ENCODE peak calls at places on chromosomes 7 and 10, in ten cellular contexts. V is GM12878; P is psoas muscle; E is cardiac muscle cell; Y is ascending aorta; W is effector memory CD4-positive, alpha-beta T cell; I is aorta; S is prostate gland; T is heart left ventricle; B is transverse colon. F is an unnamed sample. For H3K4me1 and H3K9me3, the result is how much of the 10 kb centered on the place peaks cover.

GRCh38 chr7:139860090-139860773 is 31.2 kb downstream of the TBXAS1 start:
- DNase-seq in V (no peak), P (peak), E (no peak), Y (peak), W (no peak), I (no peak), S (no peak), T (peak), B (peak), F (no peak)

GRCh38 chr10:16803464-16803863 is 13.8 kb downstream of the RSU1 start:
- DNase-seq in V (no peak), P (no peak), E (no peak), Y (no peak), W (no peak), I (no peak), S (no peak), T (no peak), B (no peak), F (no peak)

GRCh38 chr7:22110227-22110839 is 164.6 kb upstream of the CDCA7L start:
- DNase-seq in V (peak), P (no peak), E (peak), Y (peak), W (peak), I (no peak), S (peak), T (peak), B (peak), F (peak)

GRCh38 chr7:95509199-95509598 is 23.5 kb downstream of the ASB4 start:
- DNase-seq in V (no peak), P (no peak), E (peak), Y (no peak), W (no peak), I (no peak), S (no peak), T (no peak), B (no peak), F (no peak)

GRCh38 chr10:52318136-52318810 is 4.2 kb downstream of the DKK1 start:
- DNase-seq in V (no peak), P (no peak), E (no peak), Y (no peak), W (no peak), I (no peak), S (no peak), T (no peak), B (no peak), F (no peak)

GRCh38 chr10:30639946-30640786 is 10.6 kb upstream of the LYZL2 start:
- DNase-seq in V (no peak), P (no peak), E (peak), Y (no peak), W (no peak), I (no peak), S (no peak), T (peak), B (no peak), F (peak)

GRCh38 chr7:64951250-64951848 is 39.5 kb downstream of the ZNF117 start:
- DNase-seq in V (peak), P (no peak), E (peak), Y (no peak), W (no peak), I (no peak), S (no peak), T (no peak), B (no peak), F (no peak)

GRCh38 chr7:47218378-47219176 is 363.3 kb downstream of the TNS3 start:
- DNase-seq in V (no peak), P (no peak), E (no peak), Y (no peak), W (no peak), I (no peak), S (no peak), T (no peak), B (no peak), F (no peak)

GRCh38 chr10:13594641-13595040 is 7.9 kb downstream of the PRPF18 start:
- DNase-seq in V (no peak), P (no peak), E (no peak), Y (no peak), W (no peak), I (no peak), S (no peak), T (no peak), B (no peak), F (no peak)

GRCh38 chr7:142878315-142878714 is 7.2 kb downstream of the TRPV6 start:
- DNase-seq in V (no peak), P (no peak), E (no peak), Y (no peak), W (no peak), I (peak), S (no peak), T (no peak), B (no peak), F (no peak)

GRCh38 chr10:114694735-114695134 is 36.7 kb upstream of the ABLIM1 start:
- DNase-seq in V (no peak), P (no peak), E (peak), Y (no peak), W (no peak), I (no peak), S (no peak), T (no peak), B (peak), F (no peak)

GRCh38 chr10:129626801-129627434 is 159.9 kb downstream of the MGMT start:
- DNase-seq in V (no peak), P (no peak), E (no peak), Y (no peak), W (no peak), I (no peak), S (no peak), T (no peak), B (no peak), F (no peak)

GRCh38 chr7:157493017-157493416 is 156.2 kb downstream of the DNAJB6 start:
- DNase-seq in V (no peak), P (no peak), E (peak), Y (peak), W (no peak), I (peak), S (peak), T (no peak), B (no peak), F (no peak)

GRCh38 chr10:124909563-124909962 is 32.4 kb upstream of the ZRANB1 start:
- DNase-seq in V (no peak), P (no peak), E (no peak), Y (no peak), W (no peak), I (no peak), S (no peak), T (no peak), B (no peak), F (no peak)

GRCh38 chr7:21884496-21884895 is 61.2 kb downstream of the CDCA7L start:
- DNase-seq in V (no peak), P (no peak), E (no peak), Y (no peak), W (no peak), I (no peak), S (no peak), T (no peak), B (no peak), F (no peak)

GRCh38 chr10:103153765-103154197 is 39.3 kb downstream of the NT5C2 start:
- DNase-seq in V (no peak), P (no peak), E (no peak), Y (no peak), W (no peak), I (no peak), S (no peak), T (no peak), B (no peak), F (no peak)

GRCh38 chr7:1493129-1493528 is 11.1 kb downstream of the INTS1 start:
- DNase-seq in V (no peak), P (no peak), E (no peak), Y (no peak), W (no peak), I (no peak), S (no peak), T (no peak), B (no peak), F (no peak)

GRCh38 chr10:90885176-90885575 is 13.4 kb downstream of the RPP30 start:
- DNase-seq in V (no peak), P (no peak), E (no peak), Y (no peak), W (no peak), I (no peak), S (no peak), T (no peak), B (no peak), F (no peak)

GRCh38 chr7:130365093-130365492 is 15.2 kb upstream of the CPA1 start:
- DNase-seq in V (no peak), P (no peak), E (no peak), Y (no peak), W (no peak), I (no peak), S (no peak), T (no peak), B (no peak), F (no peak)

GRCh38 chr10:79027147-79028055 is 41.4 kb upstream of the ZMIZ1 start:
- DNase-seq in V (no peak), P (peak), E (no peak), Y (peak), W (no peak), I (peak), S (no peak), T (no peak), B (no peak), F (peak)

GRCh38 chr10:94129393-94130130 is 135.8 kb downstream of the PLCE1 start:
- DNase-seq in V (no peak), P (no peak), E (no peak), Y (peak), W (no peak), I (peak), S (no peak), T (peak), B (no peak), F (no peak)

DNA sequence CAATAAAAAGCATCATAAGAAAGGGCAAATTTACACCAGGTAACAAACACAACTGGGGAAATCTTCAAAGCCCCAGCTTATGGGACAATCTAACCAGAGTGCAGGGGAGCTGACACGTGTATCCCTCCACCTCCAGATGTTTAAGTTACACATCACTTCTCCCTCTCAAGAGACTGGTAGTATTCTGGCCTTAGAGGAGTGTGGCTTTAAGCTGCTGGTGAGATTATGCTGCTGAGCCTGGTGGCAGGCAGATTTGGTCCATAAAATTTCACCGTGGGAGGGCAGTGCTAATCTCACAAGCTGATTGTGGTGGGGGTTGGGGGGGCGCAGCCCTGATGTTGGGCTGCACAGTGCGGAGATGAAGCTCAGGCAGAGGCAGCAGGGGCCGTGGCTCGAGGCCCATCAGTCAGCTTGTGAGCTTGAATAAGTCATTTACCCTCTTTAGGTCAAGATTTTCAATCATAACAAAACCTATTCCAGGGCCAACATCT is 431.0 kb upstream of the GALNT17 start:
- DNase-seq in V (no peak), P (no peak), E (no peak), Y (no peak), W (no peak), I (no peak), S (no peak), T (no peak), B (no peak), F (no peak)
- H3K4me1 ChIP-seq in V (under half), P (under half), E (under half), Y (under half), W (under half), I (under half), S (under half), T (under half), B (under half), F (under half)

GRCh38 chr10:131819241-131820072 is 81.4 kb upstream of the PPP2R2D start:
- DNase-seq in V (no peak), P (no peak), E (no peak), Y (no peak), W (no peak), I (peak), S (no peak), T (no peak), B (no peak), F (peak)

GRCh38 chr10:131822694-131823245 is 78.0 kb upstream of the PPP2R2D start:
- DNase-seq in V (no peak), P (no peak), E (no peak), Y (peak), W (no peak), I (peak), S (no peak), T (no peak), B (no peak), F (no peak)

GRCh38 chr10:131820626-131821025 is 80.2 kb upstream of the PPP2R2D start:
- DNase-seq in V (no peak), P (no peak), E (no peak), Y (no peak), W (no peak), I (peak), S (no peak), T (no peak), B (no peak), F (no peak)

GRCh38 chr10:131822013-131822693 is 78.7 kb upstream of the PPP2R2D start:
- DNase-seq in V (no peak), P (no peak), E (no peak), Y (peak), W (no peak), I (peak), S (no peak), T (no peak), B (no peak), F (no peak)

GRCh38 chr10:131821378-131822012 is 79.3 kb upstream of the PPP2R2D start:
- DNase-seq in V (no peak), P (no peak), E (no peak), Y (no peak), W (no peak), I (no peak), S (no peak), T (no peak), B (no peak), F (no peak)
- H3K9me3 ChIP-seq in V (under half), P (under half), E (under half), Y (under half), W (under half), I (under half), S (under half), T (under half), B (under half), F (under half)

GRCh38 chr7:132541656-132542055 is 34.6 kb downstream of the PLXNA4 start:
- DNase-seq in V (no peak), P (no peak), E (no peak), Y (no peak), W (no peak), I (no peak), S (no peak), T (no peak), B (no peak), F (no peak)
- H3K4me1 ChIP-seq in V (under half), P (under half), E (under half), Y (under half), W (under half), I (under half), S (under half), T (under half), B (under half), F (under half)

DNA sequence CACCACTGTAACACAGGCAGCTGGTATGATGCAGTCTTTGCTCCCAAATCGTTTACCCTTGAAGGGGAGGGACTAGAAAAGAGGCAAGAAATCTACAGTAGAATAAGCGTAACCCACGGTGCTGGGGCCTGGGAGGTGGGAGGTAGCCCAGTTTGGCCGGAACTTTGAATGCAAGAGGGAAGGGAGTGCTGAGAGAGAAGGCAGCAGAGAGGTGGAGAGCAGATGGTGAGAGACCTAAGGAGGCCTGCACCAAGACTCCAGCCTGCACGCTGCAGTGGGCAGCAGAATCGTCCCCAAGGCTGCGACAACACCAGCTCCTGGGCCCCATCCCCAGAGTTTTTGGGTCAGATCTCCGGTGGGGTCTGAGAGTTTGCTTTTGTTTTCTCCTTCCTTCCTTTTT is 547.5 kb downstream of the GALNT17 start:
- DNase-seq in V (no peak), P (no peak), E (no peak), Y (no peak), W (no peak), I (no peak), S (no peak), T (no peak), B (no peak), F (no peak)
- H3K9me3 ChIP-seq in V (under half), P (under half), E (under half), Y (under half), W (under half), I (under half), S (under half), T (under half), B (under half), F (under half)

GRCh38 chr7:87216701-87217508 is 2.6 kb downstream of the TMEM243 start:
- DNase-seq in V (peak), P (no peak), E (no peak), Y (no peak), W (no peak), I (no peak), S (no peak), T (no peak), B (peak), F (peak)

GRCh38 chr7:87220026-87220733 is 648 bp upstream of the TMEM243 start:
- DNase-seq in V (no peak), P (peak), E (peak), Y (peak), W (peak), I (peak), S (peak), T (peak), B (peak), F (peak)

GRCh38 chr7:87219545-87220025 is at the start of gene TMEM243:
- DNase-seq in V (peak), P (peak), E (peak), Y (peak), W (peak), I (peak), S (peak), T (peak), B (peak), F (peak)

GRCh38 chr7:87218941-87219544 is 489 bp downstream of the TMEM243 start:
- DNase-seq in V (no peak), P (peak), E (peak), Y (peak), W (peak), I (peak), S (peak), T (peak), B (peak), F (peak)

DNA sequence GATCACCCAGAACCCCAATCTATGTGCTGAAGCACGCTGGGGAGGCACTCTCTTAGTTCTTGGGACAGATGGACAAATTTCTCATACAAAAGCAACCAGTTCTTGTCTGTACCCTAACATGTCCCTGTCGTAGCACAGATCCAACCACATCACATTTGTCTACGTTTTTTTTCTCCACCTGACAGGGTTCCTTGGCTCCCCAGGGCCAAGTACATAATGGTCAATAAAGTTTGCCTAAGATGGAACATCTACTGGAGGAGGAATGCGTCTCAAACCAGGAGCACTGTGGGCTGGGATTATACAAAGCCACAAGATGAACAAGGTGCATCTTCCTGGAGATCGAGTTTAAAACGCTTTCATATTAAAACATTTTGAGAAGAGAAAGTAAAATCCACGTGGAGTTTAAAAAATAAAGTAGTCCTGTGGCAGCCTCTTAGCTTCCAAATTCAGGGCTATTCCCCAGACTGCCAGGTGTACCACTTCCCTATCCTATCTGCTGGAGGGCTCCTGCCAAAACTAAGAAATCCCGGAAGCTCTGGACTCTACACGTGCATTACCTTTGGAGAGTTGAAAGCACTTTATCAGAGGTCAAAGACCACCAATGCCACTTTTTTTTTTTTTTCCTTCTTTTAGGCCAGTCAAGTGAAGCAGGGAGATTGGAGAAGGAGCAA is 1.4 kb downstream of the TMEM243 start:
- DNase-seq in V (no peak), P (no peak), E (no peak), Y (no peak), W (no peak), I (no peak), S (no peak), T (no peak), B (no peak), F (no peak)
- H3K4me1 ChIP-seq in V (under half), P (under half), E (under half), Y (under half), W (under half), I (under half), S (under half), T (under half), B (under half), F (half or more)